ENCODE peak calls at places on chromosome 3, in ten cellular contexts. B, O, C, I, L, N, F, X, Q and J are unnamed samples.

GRCh38 chr3:9770276-9770812 is 597 bp upstream of the CAMK1 start:
- DNase-seq in B (no peak), O (no peak), C (peak), I (no peak), L (peak), N (no peak), F (no peak), X (peak), Q (no peak), J (no peak)

GRCh38 chr3:64588381-64588780 is 99.4 kb downstream of the ADAMTS9 start:
- DNase-seq in B (no peak), O (no peak), C (no peak), I (no peak), L (no peak), N (no peak), F (no peak), X (no peak), Q (no peak), J (no peak)

GRCh38 chr3:133933097-133934024 is 37.7 kb upstream of the RAB6B start:
- DNase-seq in B (no peak), O (no peak), C (no peak), I (no peak), L (no peak), N (no peak), F (no peak), X (no peak), Q (no peak), J (no peak)

GRCh38 chr3:33441322-33441976 is 1.2 kb upstream of the UBP1 start:
- DNase-seq in B (no peak), O (no peak), C (peak), I (no peak), L (no peak), N (no peak), F (no peak), X (peak), Q (no peak), J (no peak)

GRCh38 chr3:38114875-38115644 is 21.9 kb downstream of the ACAA1 start:
- DNase-seq in B (no peak), O (no peak), C (no peak), I (no peak), L (no peak), N (no peak), F (no peak), X (peak), Q (no peak), J (no peak)

GRCh38 chr3:122324871-122325323 is at the start of gene CSTA:
- DNase-seq in B (no peak), O (no peak), C (no peak), I (no peak), L (no peak), N (no peak), F (no peak), X (no peak), Q (no peak), J (no peak)

GRCh38 chr3:100963041-100963440 is 30.2 kb downstream of the ABI3BP start:
- DNase-seq in B (no peak), O (no peak), C (no peak), I (no peak), L (no peak), N (no peak), F (no peak), X (no peak), Q (no peak), J (no peak)

GRCh38 chr3:56758539-56758981 is 43.2 kb downstream of the ARHGEF3 start:
- DNase-seq in B (no peak), O (peak), C (no peak), I (peak), L (no peak), N (no peak), F (peak), X (no peak), Q (peak), J (no peak)

GRCh38 chr3:58495101-58495500 is 3.2 kb downstream of the KCTD6 start:
- DNase-seq in B (no peak), O (no peak), C (no peak), I (peak), L (no peak), N (no peak), F (no peak), X (no peak), Q (peak), J (no peak)

GRCh38 chr3:185341616-185342457 is 21.1 kb upstream of the MAP3K13 start:
- DNase-seq in B (no peak), O (no peak), C (no peak), I (no peak), L (no peak), N (no peak), F (no peak), X (no peak), Q (no peak), J (no peak)

GRCh38 chr3:127110982-127111693 is 81.8 kb upstream of the PRR23E start:
- DNase-seq in B (no peak), O (no peak), C (no peak), I (no peak), L (no peak), N (no peak), F (no peak), X (no peak), Q (no peak), J (no peak)

GRCh38 chr3:122572940-122573412 is 4.5 kb upstream of the PARP15 start:
- DNase-seq in B (no peak), O (peak), C (peak), I (peak), L (no peak), N (no peak), F (peak), X (no peak), Q (no peak), J (no peak)

GRCh38 chr3:7897643-7898042 is 604.0 kb upstream of the LMCD1 start:
- DNase-seq in B (no peak), O (no peak), C (no peak), I (no peak), L (no peak), N (no peak), F (no peak), X (no peak), Q (no peak), J (no peak)

GRCh38 chr3:88302003-88302393 is 152.2 kb downstream of the C3orf38 start:
- DNase-seq in B (no peak), O (no peak), C (no peak), I (no peak), L (no peak), N (no peak), F (no peak), X (no peak), Q (no peak), J (no peak)

GRCh38 chr3:85050806-85051205 is 92.0 kb downstream of the CADM2 start:
- DNase-seq in B (no peak), O (no peak), C (no peak), I (no peak), L (no peak), N (no peak), F (no peak), X (no peak), Q (no peak), J (no peak)

GRCh38 chr3:96657710-96658109 is 156.7 kb upstream of the EPHA6 start:
- DNase-seq in B (no peak), O (no peak), C (no peak), I (no peak), L (no peak), N (no peak), F (no peak), X (no peak), Q (no peak), J (no peak)

GRCh38 chr3:36842275-36842674 is 77.9 kb upstream of the DCLK3 start:
- DNase-seq in B (no peak), O (no peak), C (no peak), I (no peak), L (no peak), N (no peak), F (no peak), X (no peak), Q (no peak), J (no peak)

GRCh38 chr3:126352476-126353454 is 4.4 kb downstream of the KLF15 start:
- DNase-seq in B (no peak), O (no peak), C (peak), I (peak), L (no peak), N (no peak), F (no peak), X (peak), Q (no peak), J (no peak)

GRCh38 chr3:40780801-40781406 is 256.1 kb downstream of the ZNF621 start:
- DNase-seq in B (no peak), O (peak), C (peak), I (no peak), L (no peak), N (peak), F (no peak), X (peak), Q (no peak), J (no peak)

GRCh38 chr3:110246796-110247369 is 824.7 kb upstream of the NECTIN3 start:
- DNase-seq in B (no peak), O (no peak), C (no peak), I (no peak), L (no peak), N (no peak), F (no peak), X (no peak), Q (peak), J (no peak)

GRCh38 chr3:12449889-12450682 is 34.2 kb upstream of the TSEN2 start:
- DNase-seq in B (no peak), O (no peak), C (no peak), I (no peak), L (no peak), N (no peak), F (no peak), X (peak), Q (no peak), J (no peak)

GRCh38 chr3:189389346-189389745 is 217.6 kb downstream of the TPRG1 start:
- DNase-seq in B (no peak), O (no peak), C (no peak), I (no peak), L (no peak), N (no peak), F (no peak), X (no peak), Q (no peak), J (no peak)

GRCh38 chr3:156187146-156187769 is 66.9 kb downstream of the KCNAB1 start:
- DNase-seq in B (no peak), O (no peak), C (no peak), I (peak), L (no peak), N (no peak), F (no peak), X (no peak), Q (peak), J (no peak)

GRCh38 chr3:103614719-103615118 is 1179.9 kb downstream of the ZPLD1 start:
- DNase-seq in B (no peak), O (no peak), C (no peak), I (no peak), L (no peak), N (no peak), F (no peak), X (no peak), Q (no peak), J (no peak)

GRCh38 chr3:54033761-54034160 is 88.6 kb upstream of the CACNA2D3 start:
- DNase-seq in B (peak), O (no peak), C (peak), I (no peak), L (no peak), N (no peak), F (no peak), X (no peak), Q (no peak), J (no peak)

GRCh38 chr3:50165388-50166308 is 10.5 kb downstream of the SEMA3F start:
- DNase-seq in B (no peak), O (peak), C (peak), I (peak), L (no peak), N (no peak), F (peak), X (peak), Q (peak), J (no peak)

GRCh38 chr3:60758169-60758568 is 493.1 kb downstream of the FHIT start:
- DNase-seq in B (no peak), O (no peak), C (no peak), I (no peak), L (no peak), N (no peak), F (no peak), X (no peak), Q (no peak), J (no peak)

GRCh38 chr3:133886031-133886722 is 9.5 kb downstream of the RAB6B start:
- DNase-seq in B (no peak), O (no peak), C (no peak), I (no peak), L (no peak), N (no peak), F (no peak), X (no peak), Q (no peak), J (no peak)

GRCh38 chr3:164468055-164468454 is 610.2 kb downstream of the SI start:
- DNase-seq in B (no peak), O (no peak), C (no peak), I (no peak), L (no peak), N (no peak), F (no peak), X (no peak), Q (no peak), J (no peak)

GRCh38 chr3:157857461-157857860 is 248.8 kb downstream of the SHOX2 start:
- DNase-seq in B (no peak), O (no peak), C (no peak), I (no peak), L (no peak), N (no peak), F (no peak), X (no peak), Q (no peak), J (no peak)